ENCODE peak calls at places on chromosomes 5 and 9, in nine cellular contexts. S, K, I, T, Y, L, D, A and X are unnamed samples.

GRCh38 chr5:38666668-38667498 is 110.4 kb upstream of the LIFR start:
- DNase-seq in Y (peak; percentile 52), L (peak; percentile 43), I (no peak), K (peak; percentile 46), D (no peak), T (peak; percentile 76), S (peak; percentile 46), A (peak; percentile 46), X (peak; percentile 38)

GRCh38 chr9:104992696-104993095 is 64.7 kb upstream of the ABCA1 start:
- DNase-seq in Y (peak; percentile 88), S (no peak), K (no peak), D (no peak), T (peak; percentile 64), I (no peak), A (no peak), L (no peak), X (no peak)

GRCh38 chr5:34897646-34898045 is 17.7 kb downstream of the RAD1 start:
- DNase-seq in D (no peak), L (no peak), K (no peak), I (no peak), T (no peak), Y (no peak), A (no peak), S (no peak), X (no peak)

GRCh38 chr5:108046955-108047670 is 334.8 kb downstream of the FBXL17 start:
- DNase-seq in T (no peak), S (peak; percentile 26), K (no peak), Y (no peak), D (no peak), A (no peak), L (no peak), I (no peak), X (no peak)

GRCh38 chr9:89854715-89855475 is 250.1 kb downstream of the GADD45G start:
- DNase-seq in D (no peak), I (no peak), A (no peak), T (no peak), Y (no peak), K (no peak), S (peak; percentile 12), L (no peak), X (no peak)

GRCh38 chr5:168960492-168960891 is 340.4 kb downstream of the SLIT3 start:
- DNase-seq in T (no peak), S (no peak), Y (no peak), K (no peak), D (no peak), I (no peak), L (no peak), A (no peak), X (no peak)

GRCh38 chr5:159331099-159331973 is 1.0 kb upstream of the IL12B start:
- DNase-seq in D (peak; percentile 84), L (peak; percentile 72), I (peak; percentile 88), K (peak; percentile 71), A (peak; percentile 72), S (peak; percentile 73), Y (peak; percentile 43), T (peak; percentile 43), X (peak; percentile 16)

GRCh38 chr5:94024101-94024500 is 282.7 kb upstream of the POU5F2 start:
- DNase-seq in L (no peak), Y (peak; percentile 52), K (no peak), I (no peak), A (no peak), D (no peak), T (peak; percentile 23), S (no peak), X (no peak)

GRCh38 chr5:42840279-42840678 is 28.6 kb upstream of the SELENOP start:
- DNase-seq in L (peak; percentile 72), S (no peak), A (no peak), K (no peak), D (no peak), Y (peak; percentile 84), I (no peak), T (peak; percentile 86), X (peak; percentile 48)

GRCh38 chr9:93007529-93008058 is 50.9 kb upstream of the SUSD3 start:
- DNase-seq in I (no peak), A (no peak), S (peak; percentile 23), K (no peak), D (no peak), L (no peak), T (no peak), Y (no peak), X (no peak)

GRCh38 chr5:32753765-32754164 is 42.6 kb downstream of the NPR3 start:
- DNase-seq in S (no peak), D (no peak), L (no peak), A (no peak), K (peak; percentile 40), Y (peak; percentile 7), T (peak; percentile 45), I (no peak), X (no peak)

GRCh38 chr9:82168585-82168984 is 180.0 kb downstream of the SPATA31D1 start:
- DNase-seq in Y (peak; percentile 73), S (no peak), T (peak; percentile 33), L (no peak), A (no peak), D (no peak), I (no peak), K (no peak), X (no peak)

GRCh38 chr9:71253021-71253420 is 131.6 kb upstream of the TRPM3 start:
- DNase-seq in D (no peak), S (no peak), Y (no peak), K (no peak), T (peak; percentile 25), A (no peak), L (no peak), I (no peak), X (no peak)

GRCh38 chr5:112681481-112681908 is 56.2 kb upstream of the APC start:
- DNase-seq in S (no peak), T (no peak), K (no peak), A (no peak), Y (peak; percentile 82), I (no peak), L (no peak), D (no peak), X (no peak)

GRCh38 chr5:96090205-96090604 is 128.6 kb upstream of the ELL2 start:
- DNase-seq in I (no peak), S (no peak), Y (no peak), A (no peak), L (no peak), T (no peak), D (no peak), K (no peak), X (no peak)

GRCh38 chr5:16666861-16667481 is 50.2 kb upstream of the RETREG1 start:
- DNase-seq in K (no peak), I (no peak), L (peak; percentile 66), T (peak; percentile 29), A (no peak), Y (no peak), S (no peak), D (no peak), X (peak; percentile 16)

GRCh38 chr9:14400658-14400995 is 86.7 kb upstream of the NFIB start:
- DNase-seq in L (peak; percentile 23), T (peak; percentile 98), Y (peak; percentile 86), K (peak; percentile 67), D (no peak), A (peak; percentile 62), I (no peak), S (peak; percentile 83), X (peak; percentile 55)

GRCh38 chr5:96582343-96582742 is 79.8 kb upstream of the CAST start:
- DNase-seq in A (no peak), I (peak; percentile 21), S (no peak), K (no peak), T (peak; percentile 39), Y (peak; percentile 72), L (no peak), D (no peak), X (no peak)

GRCh38 chr5:134758504-134759341 is at the start of gene DDX46:
- DNase-seq in K (peak; percentile 95), T (peak; percentile 94), L (peak; percentile 94), D (peak; percentile 98), I (peak; percentile 96), Y (peak; percentile 91), S (peak; percentile 96), A (peak; percentile 93), X (peak; percentile 85)

GRCh38 chr5:150514708-150515211 is 6.8 kb downstream of the NDST1 start:
- DNase-seq in D (no peak), Y (peak; percentile 78), T (peak; percentile 58), I (no peak), A (no peak), L (no peak), S (no peak), K (peak; percentile 65), X (no peak)

GRCh38 chr9:14185016-14185415 is 128.9 kb downstream of the NFIB start:
- DNase-seq in I (no peak), S (no peak), A (no peak), D (no peak), Y (no peak), L (no peak), K (no peak), T (no peak), X (no peak)

GRCh38 chr5:134851307-134851923 is 5.6 kb downstream of the C5orf24 start:
- DNase-seq in D (no peak), L (no peak), S (no peak), I (no peak), T (peak; percentile 74), K (peak; percentile 57), Y (peak; percentile 35), A (no peak), X (no peak)

GRCh38 chr9:96116275-96117051 is 185.5 kb downstream of the HSD17B3 start:
- DNase-seq in T (no peak), I (no peak), K (peak; percentile 50), Y (no peak), D (no peak), L (no peak), A (no peak), S (no peak), X (no peak)
- TF ChIP-seq CTCF in T (no peak), I (no peak), K (no peak), Y (no peak), D (no peak), L (no peak), A (no peak), S (no peak), X (no peak)

GRCh38 chr9:133529457-133529856 is 4.7 kb upstream of the MYMK start:
- DNase-seq in S (no peak), L (no peak), A (no peak), D (no peak), T (no peak), K (no peak), Y (no peak), I (no peak), X (no peak)
- TF ChIP-seq CTCF in S (no peak), L (no peak), A (no peak), D (no peak), T (no peak), K (no peak), Y (no peak), I (no peak), X (no peak)

DNA sequence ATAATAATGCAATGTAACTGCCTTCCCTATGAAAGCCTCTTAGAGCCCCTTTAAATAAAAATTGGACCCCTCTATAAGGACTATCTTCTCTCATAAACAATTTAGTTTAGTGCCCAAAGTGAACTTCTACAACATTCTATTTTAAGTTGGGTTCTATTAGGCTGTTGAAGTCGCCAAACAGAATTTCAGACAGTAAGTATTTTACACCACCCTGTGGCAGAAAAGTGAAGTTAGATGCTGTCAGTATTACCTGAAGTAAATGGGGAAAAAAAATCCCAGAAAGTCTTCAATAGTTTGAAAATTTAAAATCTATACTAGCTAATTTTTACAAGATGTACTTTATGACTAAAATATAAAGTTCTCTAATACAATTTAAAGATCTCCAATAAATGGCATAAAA is 29.5 kb downstream of the CAAP1 start:
- DNase-seq in L (no peak), A (no peak), K (peak; percentile 21), T (peak; percentile 42), Y (peak; percentile 3), I (no peak), D (no peak), S (no peak), X (no peak)
- TF ChIP-seq CTCF in L (peak; percentile 34), A (peak; percentile 34), K (peak; percentile 54), T (peak; percentile 38), Y (no peak), I (peak; percentile 20), D (no peak), S (peak; percentile 58), X (no peak)

GRCh38 chr9:21904776-21905175 is 89.4 kb downstream of the CDKN2A start:
- DNase-seq in L (no peak), Y (peak; percentile 8), K (no peak), D (no peak), S (no peak), A (no peak), T (peak; percentile 61), I (no peak), X (no peak)
- TF ChIP-seq CTCF in L (no peak), Y (no peak), K (no peak), D (no peak), S (peak; percentile 50), A (no peak), T (peak; percentile 35), I (no peak), X (no peak)